ENCODE peak calls at places on chromosomes 1 and 21, in seven cellular contexts. J, W, M, F, C, B and E are unnamed samples. For H3K36me3, the result is how much of the 10 kb centered on the place peaks cover.

GRCh38 chr1:202221911-202222909 is 28.6 kb downstream of the LGR6 start:
- DNase-seq in W (peak), B (no peak), J (no peak), F (no peak), M (no peak), C (no peak), E (no peak)

GRCh38 chr21:14981246-14981645 is 83.6 kb downstream of the NRIP1 start:
- DNase-seq in F (no peak), W (no peak), J (no peak), C (no peak), B (no peak), M (no peak), E (no peak)

GRCh38 chr1:22163137-22163536 is 20.2 kb upstream of the WNT4 start:
- DNase-seq in M (no peak), J (no peak), C (no peak), B (no peak), W (no peak), F (no peak), E (no peak)

GRCh38 chr1:7641587-7642417 is 129.3 kb upstream of the VAMP3 start:
- DNase-seq in C (no peak), W (no peak), M (no peak), J (no peak), F (no peak), B (no peak), E (no peak)

GRCh38 chr1:156911587-156912298 is 8.7 kb upstream of the LRRC71 start:
- DNase-seq in M (no peak), B (no peak), W (no peak), C (no peak), F (no peak), J (no peak), E (no peak)

GRCh38 chr1:33111965-33112364 is 31.0 kb downstream of the AZIN2 start:
- DNase-seq in C (no peak), B (peak), F (no peak), W (no peak), M (peak), J (peak), E (no peak)

GRCh38 chr1:24702511-24703293 is 42.5 kb upstream of the CLIC4 start:
- DNase-seq in F (no peak), C (no peak), B (peak), W (no peak), J (no peak), M (no peak), E (no peak)

GRCh38 chr1:80066060-80066459 is 1059.5 kb upstream of the ADGRL4 start:
- DNase-seq in B (no peak), W (no peak), J (no peak), M (no peak), C (no peak), F (no peak), E (no peak)

GRCh38 chr1:166354411-166354810 is 187.6 kb upstream of the FAM78B start:
- DNase-seq in B (no peak), F (no peak), W (no peak), J (no peak), C (no peak), M (no peak), E (no peak)

GRCh38 chr1:228282329-228283042 is 74.6 kb downstream of the OBSCN start:
- DNase-seq in B (peak), C (no peak), W (no peak), J (peak), F (peak), M (no peak), E (no peak)

DNA sequence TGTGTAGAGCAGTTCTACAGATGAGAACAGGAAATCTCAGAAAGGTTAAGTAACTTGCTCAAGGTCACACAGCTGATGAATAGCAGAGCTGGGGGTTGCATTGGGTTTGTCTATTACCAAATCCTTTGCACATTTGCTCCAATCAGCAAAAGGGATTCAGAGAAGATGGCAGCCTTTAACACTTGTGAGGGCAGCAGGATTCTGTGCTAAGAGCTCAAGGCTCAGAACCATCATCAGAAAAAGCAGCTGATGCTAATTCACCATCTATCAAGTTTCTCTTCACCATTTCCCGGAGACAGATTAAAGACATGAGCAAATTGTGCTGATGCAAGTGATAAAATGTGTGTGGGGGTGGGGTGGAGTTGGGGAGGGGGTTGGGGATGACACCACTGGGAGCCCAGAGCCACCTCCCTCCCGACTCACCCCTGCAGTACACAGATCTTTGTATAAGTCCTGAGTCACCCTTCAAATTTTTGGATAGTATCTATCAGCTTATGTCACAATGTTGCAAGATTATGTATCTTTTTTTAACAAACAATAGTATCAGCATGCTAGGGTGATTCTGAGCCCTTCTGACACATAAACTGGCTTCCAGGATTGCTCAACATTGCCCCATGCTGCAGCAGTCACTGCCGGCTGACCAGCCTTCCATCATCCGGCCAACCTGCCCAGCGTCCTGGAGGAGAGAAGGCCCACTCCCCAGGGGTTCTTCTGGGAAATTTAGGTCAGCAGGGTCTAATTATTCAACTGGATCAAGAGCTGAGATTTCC is 2.8 kb upstream of the SPSB1 start:
- DNase-seq in J (peak), M (no peak), C (peak), W (peak), B (peak), F (no peak), E (no peak)
- TF ChIP-seq POLR2A in J (no peak), M (no peak), C (no peak), W (no peak), B (no peak), F (no peak), E (no peak)

GRCh38 chr1:217484881-217485280 is 146.0 kb downstream of the GPATCH2 start:
- DNase-seq in W (no peak), M (no peak), F (no peak), J (no peak), C (no peak), B (no peak), E (no peak)
- H3K36me3 ChIP-seq in W (under half), M (under half), F (under half), J (under half), C (half or more), B (under half), E (under half)

DNA sequence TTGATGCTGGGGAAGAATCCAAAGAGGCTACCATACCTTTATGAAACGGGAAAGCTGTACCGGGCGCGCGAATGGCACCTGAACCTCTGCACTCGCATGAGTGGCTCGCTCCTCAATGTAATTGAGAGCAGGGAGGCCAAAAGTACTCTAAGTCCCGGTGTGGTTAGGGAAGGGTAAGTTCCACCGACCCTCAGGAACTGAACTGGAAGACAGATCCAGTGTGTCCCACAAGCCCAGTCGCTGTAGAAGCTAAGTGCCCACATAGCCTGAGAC is 1.0 kb downstream of the GATAD2B start:
- DNase-seq in M (peak), F (peak), J (no peak), W (peak), B (no peak), C (no peak), E (no peak)
- TF ChIP-seq POLR2A in M (no peak), F (no peak), J (no peak), W (no peak), B (no peak), C (no peak), E (no peak)

DNA sequence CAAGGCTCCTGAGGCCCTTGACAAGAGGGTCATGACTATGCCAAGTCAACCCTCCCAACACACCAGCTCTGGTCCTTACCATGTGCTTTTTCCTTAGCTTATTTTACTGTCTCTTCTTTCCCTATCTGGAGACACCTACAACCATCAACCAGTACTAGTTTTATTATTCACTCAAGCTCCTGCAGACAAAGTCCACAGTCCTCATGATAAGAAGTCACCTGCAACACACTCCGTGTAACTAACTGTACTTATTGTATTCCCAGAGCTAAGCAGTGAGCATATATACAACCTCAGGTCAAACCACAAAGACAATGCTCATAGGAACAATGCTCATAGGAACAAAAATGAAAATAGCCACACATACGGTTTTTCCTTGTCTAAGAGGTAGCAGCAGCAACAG is 15.3 kb downstream of the PABPC4 start:
- DNase-seq in C (no peak), W (no peak), F (no peak), B (no peak), J (no peak), M (no peak), E (no peak)
- H3K36me3 ChIP-seq in C (half or more), W (under half), F (half or more), B (half or more), J (half or more), M (half or more), E (under half)

GRCh38 chr1:21022279-21023040 is 154.2 kb downstream of the EIF4G3 start:
- DNase-seq in C (no peak), W (peak), F (peak), J (peak), M (peak), B (peak), E (no peak)
- TF ChIP-seq POLR2A in C (peak), W (no peak), F (no peak), J (no peak), M (no peak), B (no peak), E (no peak)

GRCh38 chr1:180386740-180387367 is 115.5 kb downstream of the ACBD6 start:
- DNase-seq in W (no peak), F (no peak), J (no peak), C (no peak), M (no peak), B (peak), E (no peak)
- H3K36me3 ChIP-seq in W (under half), F (under half), J (under half), C (under half), M (under half), B (under half), E (under half)

GRCh38 chr1:45619149-45619921 is 4.5 kb downstream of the CCDC17 start:
- DNase-seq in J (no peak), W (no peak), F (no peak), M (peak), B (no peak), C (no peak), E (no peak)
- TF ChIP-seq POLR2A in J (no peak), W (no peak), F (no peak), M (no peak), B (no peak), C (no peak), E (no peak)

DNA sequence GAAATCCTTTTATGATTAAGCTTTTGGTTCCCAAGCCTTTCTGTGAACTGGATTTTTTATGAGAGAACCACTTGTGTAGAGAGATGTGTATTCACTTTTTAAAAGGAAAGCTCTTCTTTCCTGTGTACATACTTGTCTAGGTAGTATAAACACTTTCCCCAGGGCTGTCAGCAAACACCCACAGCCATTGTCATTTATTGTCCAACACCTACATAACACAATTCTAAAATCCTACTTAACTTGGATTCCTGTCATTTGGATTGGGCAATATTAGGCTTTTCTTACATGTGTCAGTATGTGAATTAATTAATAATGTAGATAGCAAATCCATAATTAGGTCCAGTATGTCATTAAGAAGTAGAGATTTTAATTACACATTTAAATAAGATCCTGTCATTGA is 12.3 kb downstream of the DDX20 start:
- DNase-seq in C (no peak), M (no peak), J (no peak), W (no peak), F (no peak), B (no peak), E (no peak)
- H3K36me3 ChIP-seq in C (under half), M (under half), J (under half), W (under half), F (under half), B (under half), E (half or more)

GRCh38 chr1:94279462-94279861 is 42.1 kb upstream of the ARHGAP29 start:
- DNase-seq in W (no peak), M (no peak), C (no peak), J (no peak), B (no peak), F (no peak), E (no peak)
- TF ChIP-seq POLR2A in W (no peak), M (no peak), C (no peak), J (no peak), B (no peak), F (no peak), E (no peak)